ENCODE peak calls at places on chromosome 18, in seven cellular contexts. C is CD4-positive, alpha-beta T cell; A is endothelial cell; Z is HFFc6; W is cardiac muscle cell; E is fibroblast of the aortic adventitia; G is IMR-90. O is an unnamed sample.

GRCh38 chr18:66749030-66749429 is 145.1 kb upstream of the CDH19 start:
- DNase-seq in A (no peak), E (no peak), G (no peak), W (peak), Z (no peak), C (no peak), O (no peak)

GRCh38 chr18:6482198-6482977 is 67.7 kb upstream of the L3MBTL4 start:
- DNase-seq in A (peak), E (peak), G (peak), W (peak), C (no peak), Z (no peak), O (peak)

GRCh38 chr18:43236921-43237320 is 40.4 kb downstream of the SYT4 start:
- DNase-seq in Z (no peak), A (no peak), W (no peak), E (peak), C (no peak), G (no peak), O (no peak)

GRCh38 chr18:70221156-70221910 is 15.8 kb upstream of the RTTN start:
- DNase-seq in G (no peak), Z (no peak), A (peak), W (no peak), C (no peak), E (no peak), O (no peak)

GRCh38 chr18:75131455-75132000 is 77.4 kb downstream of the PTGR3 start:
- DNase-seq in W (no peak), E (peak), Z (no peak), A (no peak), G (no peak), C (no peak), O (no peak)

GRCh38 chr18:79186649-79187048 is 117.5 kb downstream of the ATP9B start:
- DNase-seq in C (no peak), Z (no peak), E (no peak), W (no peak), G (no peak), A (no peak), O (no peak)

GRCh38 chr18:39825485-39825884 is 2129.5 kb upstream of the PIK3C3 start:
- DNase-seq in Z (peak), W (no peak), A (no peak), E (no peak), G (no peak), C (no peak), O (no peak)

GRCh38 chr18:26941608-26942007 is 76.1 kb upstream of the AQP4 start:
- DNase-seq in A (no peak), C (no peak), W (no peak), Z (no peak), G (no peak), E (no peak), O (no peak)

GRCh38 chr18:22169889-22170420 is 566 bp downstream of the GATA6 start:
- DNase-seq in C (no peak), Z (no peak), E (peak), A (no peak), G (peak), W (peak), O (no peak)

GRCh38 chr18:7177131-7177744 is 53.7 kb upstream of the LRRC30 start:
- DNase-seq in G (peak), A (peak), E (peak), C (no peak), W (peak), Z (peak), O (peak)

GRCh38 chr18:55053976-55054375 is 94.7 kb upstream of the CCDC68 start:
- DNase-seq in W (no peak), C (no peak), E (no peak), G (peak), A (no peak), Z (no peak), O (no peak)

GRCh38 chr18:73945130-73945792 is 202.4 kb downstream of the FBXO15 start:
- DNase-seq in G (peak), Z (peak), W (no peak), C (no peak), A (no peak), E (peak), O (no peak)

GRCh38 chr18:62914868-62915267 is 199.5 kb downstream of the PHLPP1 start:
- DNase-seq in A (no peak), C (no peak), E (no peak), G (no peak), W (no peak), Z (no peak), O (no peak)

GRCh38 chr18:74898965-74899364 is 301.3 kb downstream of the ZNF407 start:
- DNase-seq in E (peak), G (peak), A (no peak), Z (peak), C (no peak), W (no peak), O (no peak)

GRCh38 chr18:26563024-26563423 is 14.7 kb upstream of the KCTD1 start:
- DNase-seq in Z (no peak), G (no peak), A (no peak), W (no peak), C (no peak), E (no peak), O (no peak)

GRCh38 chr18:27969206-27969605 is 207.7 kb downstream of the CDH2 start:
- DNase-seq in Z (no peak), W (no peak), A (no peak), E (no peak), G (no peak), C (no peak), O (no peak)

DNA sequence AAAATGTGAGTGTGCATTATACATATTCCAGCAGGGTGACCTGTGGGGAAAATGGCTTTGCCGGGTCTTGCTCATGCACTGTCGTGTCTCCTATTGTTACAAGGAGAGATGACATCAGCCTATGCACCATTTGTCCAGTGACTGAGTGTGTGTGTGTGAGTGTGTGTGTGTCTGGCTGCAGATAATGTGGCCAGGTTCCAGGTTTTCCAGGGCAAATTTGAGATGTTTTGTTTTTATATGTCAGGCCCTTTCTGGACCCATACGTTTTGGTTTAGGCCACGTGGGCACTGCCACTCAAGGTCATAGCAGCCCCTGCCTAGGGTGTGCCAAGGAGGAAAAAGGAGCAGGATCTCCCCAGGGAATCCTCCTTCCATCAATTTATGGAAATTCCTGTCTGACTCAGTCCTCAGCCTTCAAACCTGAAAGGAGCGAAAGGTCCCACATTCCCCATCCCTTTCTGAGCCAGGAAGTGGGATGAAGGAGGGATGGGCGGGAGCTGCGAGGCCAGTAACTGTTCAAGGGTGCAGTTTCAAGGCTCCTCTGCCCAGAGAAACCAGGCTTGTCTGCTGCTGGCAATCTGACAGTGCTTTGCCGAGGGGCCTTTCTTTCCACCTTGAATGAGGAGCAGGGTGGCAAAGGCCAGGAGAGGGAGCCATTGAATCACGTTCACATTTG is 93.0 kb upstream of the SMAD2 start:
- DNase-seq in E (peak), Z (peak), W (peak), C (no peak), A (peak), G (peak), O (peak)
- TF ChIP-seq CTCF in E (peak), Z (peak), W (peak), C (no peak), A (no peak), G (peak), O (peak)

GRCh38 chr18:78021196-78021595 is 771.5 kb downstream of the GALR1 start:
- DNase-seq in G (no peak), W (peak), A (no peak), C (no peak), E (no peak), Z (no peak), O (no peak)
- TF ChIP-seq CTCF in G (no peak), W (no peak), A (no peak), C (no peak), E (no peak), Z (no peak), O (peak)

DNA sequence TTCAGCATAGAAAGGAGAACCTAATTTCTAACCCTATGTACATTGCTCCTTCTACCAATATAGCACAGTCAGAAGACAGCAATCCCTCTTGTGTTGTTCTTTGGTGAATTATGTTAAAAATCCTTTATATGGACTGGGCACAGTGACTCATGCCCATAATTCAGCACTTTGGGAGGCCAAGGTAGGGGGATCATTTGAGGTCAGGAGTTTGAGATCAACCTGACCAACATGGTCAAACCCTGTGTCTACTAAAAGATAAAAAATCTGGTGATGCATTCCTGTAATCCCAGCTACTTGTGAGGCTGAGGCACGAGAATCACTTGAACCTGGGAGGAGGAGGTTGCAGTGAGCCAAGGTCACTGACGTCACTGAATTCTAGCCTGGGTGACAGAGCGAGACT is 195.6 kb downstream of the TMX3 start:
- DNase-seq in Z (no peak), G (peak), C (no peak), A (no peak), W (no peak), E (no peak), O (no peak)
- TF ChIP-seq CTCF in Z (no peak), G (no peak), C (no peak), A (no peak), W (no peak), E (no peak), O (no peak)

GRCh38 chr18:49639643-49640361 is 77.9 kb downstream of the LIPG start:
- DNase-seq in W (no peak), C (no peak), Z (no peak), G (no peak), E (no peak), A (no peak), O (no peak)

GRCh38 chr18:49645196-49645595 is 83.3 kb downstream of the LIPG start:
- DNase-seq in G (no peak), W (no peak), C (no peak), A (no peak), E (no peak), Z (no peak), O (no peak)

GRCh38 chr18:49638891-49639557 is 77.2 kb downstream of the LIPG start:
- DNase-seq in G (no peak), A (no peak), C (no peak), E (no peak), Z (no peak), W (no peak), O (no peak)

GRCh38 chr18:49638209-49638785 is 76.4 kb downstream of the LIPG start:
- DNase-seq in W (no peak), G (no peak), C (no peak), A (no peak), Z (no peak), E (no peak), O (no peak)

GRCh38 chr18:49640741-49641140 is 78.9 kb downstream of the LIPG start:
- DNase-seq in Z (no peak), C (no peak), A (no peak), G (no peak), E (no peak), W (no peak), O (no peak)
- TF ChIP-seq CTCF in Z (no peak), C (no peak), A (no peak), G (no peak), E (no peak), W (no peak), O (no peak)

GRCh38 chr18:24176727-24177416 is 38.0 kb downstream of the CABYR start:
- DNase-seq in E (peak), A (peak), Z (peak), W (peak), C (no peak), G (peak), O (peak)
- TF ChIP-seq CTCF in E (peak), A (peak), Z (peak), W (peak), C (peak), G (peak), O (peak)

GRCh38 chr18:12478269-12479057 is 70.7 kb downstream of the PRELID3A start:
- DNase-seq in A (no peak), Z (no peak), C (no peak), W (no peak), E (no peak), G (no peak), O (no peak)
- TF ChIP-seq CTCF in A (no peak), Z (peak), C (no peak), W (no peak), E (no peak), G (peak), O (no peak)

GRCh38 chr18:2223859-2224258 is 347.4 kb downstream of the METTL4 start:
- DNase-seq in E (peak), C (no peak), G (peak), A (peak), W (peak), Z (peak), O (peak)
- TF ChIP-seq CTCF in E (peak), C (no peak), G (peak), A (peak), W (peak), Z (peak), O (peak)

DNA sequence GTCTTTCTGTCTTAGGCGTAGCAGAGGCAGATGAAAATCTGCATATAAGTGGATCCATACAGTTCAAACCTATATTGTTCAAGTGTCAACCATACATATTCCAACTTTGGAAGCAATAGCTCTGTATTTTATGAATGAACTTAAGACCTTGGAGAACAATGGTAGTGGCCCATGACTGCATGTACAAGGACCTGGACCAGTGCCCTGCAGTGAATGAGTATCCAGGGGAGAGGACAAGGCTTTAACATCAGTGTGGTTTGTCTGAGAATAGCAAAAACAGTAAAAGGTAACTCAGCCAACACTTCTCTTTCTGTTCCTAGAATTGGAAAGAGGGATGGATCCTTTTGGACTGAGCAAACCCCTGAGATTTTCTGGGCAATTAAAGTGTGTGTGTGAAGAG is 230.8 kb upstream of the LINC00305 start:
- DNase-seq in A (no peak), W (no peak), G (no peak), Z (no peak), E (no peak), C (no peak), O (no peak)
- TF ChIP-seq CTCF in A (no peak), W (no peak), G (no peak), Z (no peak), E (no peak), C (no peak), O (no peak)

DNA sequence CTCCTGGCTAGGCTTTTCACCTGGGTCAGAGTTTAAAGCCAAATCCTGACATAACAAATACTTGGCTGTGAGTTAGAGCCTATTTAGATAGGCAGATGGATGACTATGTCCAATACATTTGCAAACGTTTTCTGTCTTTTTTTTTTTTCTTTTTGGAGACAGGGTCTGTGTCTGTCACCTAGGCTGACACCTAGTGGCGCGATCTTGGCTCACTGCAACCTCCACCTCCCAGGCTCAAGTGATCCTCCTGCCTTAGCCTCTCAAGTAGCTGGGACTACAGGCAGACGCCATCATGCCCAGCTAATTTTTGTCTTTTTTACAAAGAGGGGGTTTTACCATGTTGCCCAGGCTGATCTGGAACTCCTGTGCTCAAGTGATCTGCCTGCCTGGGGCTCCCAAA is 124.8 kb downstream of the DYM start:
- DNase-seq in W (no peak), Z (no peak), E (no peak), G (no peak), C (no peak), A (peak), O (no peak)
- TF ChIP-seq CTCF in W (no peak), Z (peak), E (no peak), G (no peak), C (peak), A (peak), O (peak)

GRCh38 chr18:8898990-8899389 is 193.6 kb downstream of the MTCL1 start:
- DNase-seq in Z (no peak), E (no peak), C (no peak), G (no peak), A (no peak), W (no peak), O (no peak)
- TF ChIP-seq CTCF in Z (no peak), E (no peak), C (no peak), G (no peak), A (no peak), W (no peak), O (no peak)